ENCODE peak calls at places on chromosomes 16 and 17, in four cellular contexts. X, E, N and Y are unnamed samples.

GRCh38 chr16:29915590-29916247 is 10.3 kb downstream of the KCTD13 start:
- DNase-seq in X (no peak), E (no peak), N (no peak), Y (no peak)

GRCh38 chr16:74713325-74713724 is 12.7 kb upstream of the MLKL start:
- DNase-seq in X (no peak), E (no peak), N (no peak), Y (no peak)

GRCh38 chr17:63039899-63040602 is 74.0 kb downstream of the TANC2 start:
- DNase-seq in X (no peak), E (no peak), N (no peak), Y (no peak)

GRCh38 chr16:9818702-9819101 is 363.5 kb downstream of the GRIN2A start:
- DNase-seq in X (no peak), E (no peak), N (no peak), Y (no peak)

GRCh38 chr17:30031214-30031869 is 85.3 kb upstream of the NSRP1 start:
- DNase-seq in X (no peak), E (peak; percentile 41), N (no peak), Y (no peak)

GRCh38 chr16:56630134-56630533 is 2.3 kb upstream of the MT1M start:
- DNase-seq in X (peak; percentile 76), E (no peak), N (no peak), Y (no peak)

GRCh38 chr16:69720822-69721430 is 5.4 kb downstream of the NQO1 start:
- DNase-seq in X (no peak), E (no peak), N (no peak), Y (peak; percentile 2)

GRCh38 chr16:51222016-51222415 is 70.9 kb upstream of the SALL1 start:
- DNase-seq in X (no peak), E (no peak), N (no peak), Y (no peak)

GRCh38 chr16:47976609-47977180 is 179.1 kb downstream of the ABCC12 start:
- DNase-seq in X (no peak), E (no peak), N (no peak), Y (peak; percentile 8)

GRCh38 chr16:73186752-73187151 is 138.8 kb upstream of the ZFHX3 start:
- DNase-seq in X (no peak), E (no peak), N (no peak), Y (no peak)

GRCh38 chr17:77214743-77215142 is 74.0 kb downstream of the SEC14L1 start:
- DNase-seq in X (no peak), E (no peak), N (no peak), Y (no peak)

GRCh38 chr17:9363440-9364350 is 211.9 kb downstream of the STX8 start:
- DNase-seq in X (no peak), E (no peak), N (no peak), Y (no peak)

GRCh38 chr16:52843386-52843785 is 209.3 kb downstream of the CHD9NB start:
- DNase-seq in X (no peak), E (no peak), N (no peak), Y (no peak)

GRCh38 chr17:82374626-82375331 is 3.2 kb downstream of the UTS2R start:
- DNase-seq in X (no peak), E (no peak), N (no peak), Y (peak; percentile 82)

GRCh38 chr16:78485188-78485898 is 385.9 kb downstream of the WWOX start:
- DNase-seq in X (no peak), E (no peak), N (no peak), Y (no peak)
- TF ChIP-seq CTCF in X (no peak), E (no peak), N (no peak), Y (no peak)

GRCh38 chr17:78822552-78822951 is 18.1 kb downstream of the USP36 start:
- DNase-seq in X (peak; percentile 7), E (no peak), N (no peak), Y (no peak)

GRCh38 chr17:78821961-78822360 is 18.7 kb downstream of the USP36 start:
- DNase-seq in X (peak; percentile 20), E (no peak), N (no peak), Y (no peak)

GRCh38 chr17:78825696-78826095 is 14.9 kb downstream of the USP36 start:
- DNase-seq in X (no peak), E (no peak), N (no peak), Y (no peak)

GRCh38 chr17:78824240-78824639 is 16.4 kb downstream of the USP36 start:
- DNase-seq in X (no peak), E (no peak), N (no peak), Y (no peak)

GRCh38 chr17:78823282-78824046 is 17.1 kb downstream of the USP36 start:
- DNase-seq in X (peak; percentile 3), E (no peak), N (no peak), Y (no peak)
- TF ChIP-seq CTCF in X (no peak), E (peak; percentile 18), N (no peak), Y (no peak)

GRCh38 chr17:73782641-73783381 is 138.6 kb upstream of the SDK2 start:
- DNase-seq in X (no peak), E (no peak), N (no peak), Y (no peak)
- TF ChIP-seq CTCF in X (no peak), E (peak; percentile 25), N (no peak), Y (no peak)

GRCh38 chr16:19210175-19210924 is 42.3 kb downstream of the SYT17 start:
- DNase-seq in X (peak; percentile 47), E (peak; percentile 82), N (no peak), Y (peak; percentile 59)
- TF ChIP-seq CTCF in X (no peak), E (peak; percentile 22), N (no peak), Y (no peak)

DNA sequence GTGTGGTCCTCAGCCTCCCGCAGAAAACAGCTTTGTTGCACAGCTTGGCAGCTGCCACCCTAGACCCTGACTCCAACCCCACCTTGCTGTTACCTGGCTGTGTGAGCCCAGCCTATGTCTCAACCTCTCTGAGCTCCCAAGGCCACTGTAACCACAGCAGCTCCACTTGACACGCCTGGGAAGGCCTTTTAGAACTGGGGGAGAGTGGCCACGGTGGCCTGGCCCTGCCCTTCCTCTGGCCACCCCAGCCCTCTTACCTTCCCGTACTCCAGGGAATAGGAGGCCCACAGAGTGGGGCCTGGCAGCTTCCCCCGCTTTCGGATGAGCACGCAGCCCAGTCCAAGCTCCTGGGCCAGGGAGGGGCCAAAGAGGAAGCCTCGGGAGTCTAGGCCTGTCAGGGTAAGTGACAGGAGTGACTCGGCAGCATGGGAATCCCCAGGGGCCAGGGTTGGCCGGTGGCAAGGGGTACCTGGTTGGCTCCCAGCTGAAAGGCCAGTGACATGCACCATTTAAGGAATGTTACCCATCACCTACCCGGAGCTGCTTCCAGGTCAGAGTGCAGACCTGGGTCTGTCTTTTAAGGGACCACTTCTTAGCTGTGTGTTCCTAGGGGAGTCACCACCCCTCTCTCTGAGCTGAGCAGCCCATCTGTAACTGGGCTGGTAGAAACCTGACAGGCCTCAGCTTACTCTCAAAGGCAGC is 1.4 kb downstream of the APRT start:
- DNase-seq in X (no peak), E (peak; percentile 61), N (no peak), Y (no peak)
- TF ChIP-seq CTCF in X (no peak), E (no peak), N (no peak), Y (no peak)

DNA sequence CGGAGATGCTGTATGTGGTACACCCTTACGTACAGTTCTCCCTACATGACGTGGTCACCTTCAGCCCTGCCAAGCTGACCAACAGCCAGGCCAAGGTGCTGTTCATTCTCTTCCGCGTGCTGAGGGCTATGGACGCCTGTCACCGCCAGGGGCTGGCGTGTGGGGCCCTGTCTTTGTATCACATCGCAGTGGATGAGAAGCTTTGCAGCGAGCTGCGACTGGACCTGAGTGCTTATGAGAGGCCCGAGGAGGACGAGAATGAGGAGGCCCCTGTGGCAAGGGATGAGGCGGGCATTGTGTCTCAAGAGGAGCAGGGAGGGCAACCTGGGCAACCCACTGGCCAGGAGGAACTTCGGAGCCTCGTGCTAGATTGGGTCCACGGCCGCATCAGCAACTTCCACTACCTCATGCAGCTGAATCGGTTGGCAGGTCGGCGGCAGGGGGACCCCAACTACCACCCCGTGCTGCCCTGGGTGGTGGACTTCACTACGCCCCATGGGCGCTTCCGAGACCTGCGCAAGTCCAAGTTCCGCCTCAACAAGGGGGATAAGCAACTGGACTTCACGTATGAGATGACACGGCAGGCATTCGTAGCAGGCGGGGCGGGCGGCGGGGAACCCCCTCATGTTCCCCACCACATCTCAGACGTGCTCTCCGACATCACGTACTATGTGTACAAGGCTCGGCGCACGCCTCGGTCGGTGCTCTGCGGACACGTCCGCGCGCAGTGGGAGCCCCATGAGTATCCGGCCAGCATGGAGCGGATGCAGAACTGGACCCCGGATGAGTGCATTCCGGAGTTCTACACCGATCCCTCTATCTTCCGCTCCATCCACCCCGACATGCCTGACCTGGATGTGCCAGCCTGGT is 1.4 kb downstream of the WDR81 start:
- DNase-seq in X (no peak), E (no peak), N (no peak), Y (no peak)
- TF ChIP-seq CTCF in X (no peak), E (no peak), N (no peak), Y (no peak)

DNA sequence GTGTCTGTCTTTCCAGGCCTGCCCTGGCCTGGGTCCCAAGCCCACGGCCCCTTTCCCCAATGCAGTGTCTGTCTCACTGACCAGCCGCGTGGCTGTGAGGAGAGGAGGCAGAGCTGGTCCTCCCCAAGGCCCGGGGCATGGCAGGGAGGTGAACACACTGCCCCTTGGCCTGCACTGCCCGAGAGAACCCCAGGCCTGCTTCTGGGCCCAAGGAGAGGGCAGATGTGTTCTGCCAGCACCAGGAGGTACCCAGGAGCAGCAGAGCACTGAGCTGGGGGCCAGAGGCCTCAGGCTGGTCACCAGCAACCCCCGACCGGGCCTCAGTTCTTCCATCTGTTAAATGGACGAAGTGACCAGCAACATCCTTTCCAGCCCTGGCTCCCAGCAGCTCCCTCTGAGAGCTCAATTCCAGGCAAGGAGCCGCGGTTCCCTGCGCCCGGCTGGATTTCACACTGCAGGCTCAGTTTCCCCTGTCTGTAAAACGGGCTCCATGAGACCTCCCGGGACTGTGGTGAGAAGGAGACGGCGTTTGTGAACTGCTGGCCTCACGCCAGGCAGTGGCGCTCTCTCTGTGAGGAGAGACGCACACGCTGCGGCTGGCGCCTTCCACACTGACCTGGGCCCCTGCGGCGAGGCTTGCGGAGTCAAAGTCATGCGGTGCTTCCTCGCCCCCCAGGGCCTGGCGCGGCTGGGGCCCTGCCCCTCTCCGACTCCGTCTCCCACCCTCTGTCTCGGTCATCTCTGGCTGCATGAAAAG is 8.1 kb upstream of the ZFPM1 start:
- DNase-seq in X (no peak), E (no peak), N (no peak), Y (peak; percentile 60)
- TF ChIP-seq CTCF in X (no peak), E (no peak), N (no peak), Y (no peak)

DNA sequence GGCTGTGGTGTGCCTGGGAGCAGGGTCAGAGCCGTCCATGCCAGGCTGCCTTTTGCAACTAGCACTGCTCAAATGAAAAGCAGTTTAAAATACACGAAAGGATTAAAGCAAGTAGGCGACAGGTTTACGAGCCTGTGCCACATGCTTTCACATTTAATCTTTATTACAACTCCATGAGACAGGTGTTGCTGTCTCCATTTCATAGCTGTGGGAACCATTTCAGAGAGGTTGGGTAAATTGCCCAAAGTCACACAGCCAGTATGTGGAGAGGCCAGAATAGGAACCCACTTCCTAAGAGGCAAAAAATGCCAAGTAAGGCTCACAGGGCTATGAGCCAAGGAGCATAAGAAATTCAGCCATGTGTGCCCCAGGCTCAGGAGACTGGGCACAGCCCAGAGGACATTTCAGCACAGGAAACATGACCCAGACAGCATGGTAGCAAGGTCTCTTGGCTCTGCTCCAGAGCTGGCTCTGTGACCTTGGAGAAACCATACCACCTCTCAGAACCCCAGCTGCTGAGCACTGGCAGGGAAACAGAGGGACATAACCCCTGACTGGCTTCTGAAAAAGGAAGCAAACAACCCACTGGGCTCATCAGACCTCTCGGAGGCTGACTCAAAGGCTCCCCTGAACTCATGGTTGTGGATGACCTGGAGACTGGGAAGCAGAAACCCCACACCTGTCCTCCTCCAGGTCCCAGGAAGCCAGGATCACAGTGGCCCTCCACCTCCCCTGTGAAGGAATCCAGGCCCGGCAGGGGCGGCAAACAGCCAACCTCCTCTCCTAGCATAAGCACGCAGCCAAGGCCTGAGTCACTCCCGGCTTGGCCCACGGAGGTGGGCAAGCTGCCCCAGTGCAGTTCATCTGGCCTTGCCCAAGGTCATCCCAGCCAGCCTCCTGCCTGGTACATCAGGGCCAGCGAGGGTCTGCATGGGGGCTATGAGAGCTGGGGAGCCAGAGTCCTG is 40.3 kb upstream of the MRPS23 start:
- DNase-seq in X (no peak), E (no peak), N (peak; percentile 87), Y (peak; percentile 81)
- TF ChIP-seq CTCF in X (no peak), E (no peak), N (no peak), Y (no peak)

GRCh38 chr17:10635290-10635689 is 21.8 kb downstream of the MYH3 start:
- DNase-seq in X (no peak), E (no peak), N (no peak), Y (no peak)
- TF ChIP-seq CTCF in X (no peak), E (no peak), N (no peak), Y (no peak)